ENCODE peak calls at places on chromosomes 12 and 14, in ten cellular contexts. Z is hepatocyte, Y is ELR, B is smooth muscle cell of the brain vasculature, N is IMR-90, D is sciatic nerve, H is hypothalamus, K is lung, I is endothelial cell, C is fibroblast of the conjunctiva. Q is an unnamed sample.
A peak's percentile ranks its signal among the peaks of the same experiment; 100 is the strongest.

GRCh38 chr12:112192475-112192874 is 67.1 kb downstream of the TRAFD1 start:
- DNase-seq in Z (no peak), Y (no peak), B (no peak), N (no peak), D (no peak), H (no peak), K (no peak), I (no peak), C (no peak), Q (no peak)

GRCh38 chr14:89617471-89618291 is 200.6 kb upstream of the FOXN3 start:
- DNase-seq in Z (peak; percentile 35), Y (peak; percentile 43), B (no peak), N (peak; percentile 77), D (no peak), H (peak; percentile 20), K (no peak), I (peak; percentile 28), C (no peak), Q (peak; percentile 59)

GRCh38 chr12:116962783-116963356 is 52.1 kb downstream of the FBXW8 start:
- DNase-seq in Z (no peak), Y (no peak), B (no peak), N (no peak), D (no peak), H (no peak), K (no peak), I (no peak), C (no peak), Q (no peak)

GRCh38 chr14:40417777-40418401 is 985.7 kb upstream of the FBXO33 start:
- DNase-seq in Z (peak; percentile 68), Y (peak; percentile 0), B (no peak), N (no peak), D (no peak), H (peak; percentile 3), K (no peak), I (peak; percentile 67), C (no peak), Q (no peak)

GRCh38 chr14:30225171-30225570 is 297.5 kb upstream of the PRKD1 start:
- DNase-seq in Z (no peak), Y (no peak), B (no peak), N (no peak), D (no peak), H (no peak), K (no peak), I (no peak), C (no peak), Q (no peak)

GRCh38 chr12:43812926-43813325 is 6.8 kb upstream of the TWF1 start:
- DNase-seq in Z (no peak), Y (peak; percentile 32), B (no peak), N (peak; percentile 53), D (no peak), H (no peak), K (no peak), I (no peak), C (no peak), Q (no peak)

GRCh38 chr14:105092912-105093425 is 27.7 kb upstream of the GPR132 start:
- DNase-seq in Z (peak; percentile 90), Y (peak; percentile 67), B (no peak), N (peak; percentile 58), D (peak; percentile 80), H (no peak), K (peak; percentile 64), I (peak; percentile 71), C (no peak), Q (peak; percentile 76)

GRCh38 chr12:91877022-91877421 is 268.6 kb downstream of the BTG1 start:
- DNase-seq in Z (no peak), Y (peak; percentile 38), B (no peak), N (peak; percentile 40), D (peak; percentile 56), H (no peak), K (peak; percentile 42), I (no peak), C (no peak), Q (peak; percentile 64)

GRCh38 chr14:93648440-93649168 is 139.7 kb downstream of the PRIMA1 start:
- DNase-seq in Z (peak; percentile 55), Y (peak; percentile 36), B (no peak), N (no peak), D (no peak), H (no peak), K (no peak), I (peak; percentile 36), C (no peak), Q (no peak)